ENCODE peak calls at places on chromosome 18, in eight cellular contexts. Y, D, R, T, V, P, L and E are unnamed samples.

GRCh38 chr18:10398571-10398970 is 55.9 kb upstream of the APCDD1 start:
- DNase-seq in L (no peak), R (no peak), P (no peak), Y (no peak), V (no peak), D (no peak), T (no peak), E (no peak)

GRCh38 chr18:65439184-65439583 is 311.6 kb upstream of the CDH7 start:
- DNase-seq in Y (no peak), P (no peak), D (no peak), T (no peak), V (peak; percentile 40), R (no peak), L (no peak), E (no peak)

GRCh38 chr18:77099501-77100370 is 32.8 kb downstream of the MBP start:
- DNase-seq in V (no peak), R (no peak), D (no peak), P (no peak), Y (no peak), T (no peak), L (peak; percentile 65), E (no peak)

GRCh38 chr18:61998957-61999356 is 106.2 kb upstream of the RNF152 start:
- DNase-seq in T (no peak), L (no peak), Y (no peak), R (peak; percentile 94), P (peak; percentile 95), D (no peak), V (no peak), E (no peak)

GRCh38 chr18:5431836-5432575 is 111.8 kb downstream of the EPB41L3 start:
- DNase-seq in Y (no peak), T (no peak), D (no peak), P (peak; percentile 43), V (no peak), L (no peak), R (no peak), E (no peak)

GRCh38 chr18:49560277-49561126 is 1.4 kb upstream of the LIPG start:
- DNase-seq in L (no peak), D (peak; percentile 47), Y (no peak), P (peak; percentile 23), V (peak; percentile 64), R (no peak), T (no peak), E (no peak)

GRCh38 chr18:43847164-43848091 is 570.1 kb upstream of the SYT4 start:
- DNase-seq in D (no peak), P (peak; percentile 33), L (no peak), T (no peak), R (peak; percentile 22), V (no peak), Y (no peak), E (no peak)

GRCh38 chr18:321839-322467 is 54.1 kb upstream of the THOC1 start:
- DNase-seq in T (no peak), P (peak; percentile 20), Y (no peak), D (no peak), V (no peak), R (peak; percentile 2), L (no peak), E (no peak)

GRCh38 chr18:35822431-35822830 is 150.0 kb upstream of the RMP24 start:
- DNase-seq in P (no peak), T (no peak), V (no peak), L (no peak), Y (no peak), D (no peak), R (no peak), E (no peak)

GRCh38 chr18:13531681-13532325 is 194.6 kb downstream of the FAM210A start:
- DNase-seq in V (no peak), L (no peak), T (no peak), P (no peak), D (no peak), R (no peak), Y (no peak), E (no peak)

GRCh38 chr18:30086351-30086750 is 956.2 kb downstream of the DSC3 start:
- DNase-seq in T (no peak), P (no peak), L (no peak), D (no peak), V (no peak), R (no peak), Y (no peak), E (peak; percentile 60)

GRCh38 chr18:38790303-38790702 is 1224.7 kb upstream of the CELF4 start:
- DNase-seq in V (no peak), L (no peak), R (no peak), T (no peak), Y (no peak), P (no peak), D (peak; percentile 32), E (peak; percentile 16)

GRCh38 chr18:59729781-59730180 is 32.6 kb upstream of the CCBE1 start:
- DNase-seq in L (no peak), R (no peak), D (no peak), Y (no peak), P (no peak), V (no peak), T (no peak), E (no peak)

GRCh38 chr18:389658-390357 is 110.7 kb downstream of the COLEC12 start:
- DNase-seq in L (no peak), D (peak; percentile 36), R (peak; percentile 22), P (no peak), Y (peak; percentile 11), T (no peak), V (no peak), E (peak; percentile 47)

GRCh38 chr18:51537487-51537886 is 340.0 kb upstream of the MEX3C start:
- DNase-seq in D (peak; percentile 78), R (no peak), P (no peak), T (no peak), L (peak; percentile 45), V (peak; percentile 82), Y (peak; percentile 2), E (peak; percentile 91)

GRCh38 chr18:47263197-47263827 is 11.9 kb upstream of the SKOR2 start:
- DNase-seq in D (peak; percentile 80), L (no peak), R (no peak), T (peak; percentile 8), V (no peak), Y (no peak), P (no peak), E (no peak)

GRCh38 chr18:34493099-34493544 is 217.0 kb upstream of the DTNA start:
- DNase-seq in Y (no peak), V (peak; percentile 87), P (peak; percentile 87), T (no peak), L (no peak), R (peak; percentile 58), D (peak; percentile 81), E (peak; percentile 82)

GRCh38 chr18:68148862-68149261 is 566.0 kb downstream of the TMX3 start:
- DNase-seq in Y (no peak), V (no peak), R (no peak), L (no peak), D (peak; percentile 29), T (no peak), P (no peak), E (peak; percentile 31)

GRCh38 chr18:46893360-46893759 is 23.9 kb downstream of the PIAS2 start:
- DNase-seq in R (no peak), L (no peak), T (no peak), D (no peak), P (no peak), V (no peak), Y (no peak), E (no peak)

GRCh38 chr18:45456076-45457066 is 158.9 kb upstream of the SLC14A2 start:
- DNase-seq in L (peak; percentile 56), V (no peak), D (no peak), Y (no peak), T (no peak), R (no peak), P (no peak), E (no peak)

GRCh38 chr18:59783138-59783537 is 85.9 kb upstream of the CCBE1 start:
- DNase-seq in D (peak; percentile 56), P (peak; percentile 30), L (peak; percentile 51), V (peak; percentile 64), R (peak; percentile 74), T (no peak), Y (peak; percentile 9), E (peak; percentile 45)

GRCh38 chr18:57630759-57631660 is 9.4 kb upstream of the NARS1 start:
- DNase-seq in V (no peak), D (no peak), T (no peak), L (peak; percentile 76), P (no peak), Y (peak; percentile 44), R (no peak), E (no peak)

GRCh38 chr18:59143441-59143840 is 3.8 kb downstream of the SEC11C start:
- DNase-seq in D (no peak), P (no peak), Y (no peak), T (no peak), R (peak; percentile 41), L (no peak), V (no peak), E (peak; percentile 63)

GRCh38 chr18:54622084-54622483 is 31.0 kb downstream of the DYNAP start:
- DNase-seq in T (no peak), Y (no peak), L (no peak), P (no peak), V (no peak), R (no peak), D (no peak), E (no peak)
- TF ChIP-seq CTCF in T (no peak), Y (no peak), L (no peak), P (no peak), V (no peak), R (peak; percentile 30), D (peak; percentile 39), E (no peak)

DNA sequence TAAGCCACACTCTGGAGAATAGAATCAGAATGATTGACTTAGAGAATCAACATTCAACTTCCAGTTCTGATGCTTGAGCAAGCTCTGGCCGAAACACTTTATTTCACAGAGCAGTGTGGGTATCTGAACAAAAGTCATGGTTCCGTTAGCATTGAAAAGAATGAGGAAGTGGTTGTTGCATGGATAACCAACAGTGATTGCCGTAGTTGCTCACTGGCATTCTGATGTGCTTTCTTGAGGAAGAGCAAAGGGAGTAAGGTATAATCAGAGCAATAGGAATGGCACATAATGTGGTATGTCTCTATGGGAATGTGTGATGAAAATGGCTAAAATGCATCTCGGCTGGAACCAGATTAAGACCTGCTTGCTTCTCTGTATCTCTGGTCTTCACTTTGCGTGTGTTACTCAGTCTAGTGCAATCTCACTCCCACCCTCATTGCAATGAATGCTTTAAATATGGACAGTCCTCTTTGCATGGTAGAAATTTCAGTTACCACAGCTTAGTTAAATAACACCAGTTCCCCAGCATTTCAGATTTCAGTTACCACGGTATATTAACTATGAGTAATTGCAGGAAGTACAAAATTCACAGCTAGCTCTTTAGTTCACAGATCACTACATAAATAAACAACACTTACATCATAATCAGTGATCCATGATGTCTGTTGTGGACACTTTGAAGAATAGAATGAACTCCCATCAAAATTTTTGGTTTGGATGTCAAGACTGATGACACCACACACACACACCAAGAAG is 7.8 kb upstream of the RAB12 start:
- DNase-seq in V (no peak), Y (peak; percentile 87), R (no peak), D (no peak), L (peak; percentile 52), T (no peak), P (no peak), E (no peak)
- H2AFZ ChIP-seq in V (no peak overlapping the region), Y (peak overlapping the region; percentile 78), R (no peak overlapping the region), D (no peak overlapping the region), L (peak overlapping the region; percentile 96), T (no peak overlapping the region), P (no peak overlapping the region), E (no peak overlapping the region)

GRCh38 chr18:11658019-11658418 is 31.0 kb upstream of the GNAL start:
- DNase-seq in P (no peak), R (no peak), D (no peak), T (no peak), V (no peak), Y (no peak), L (no peak), E (no peak)
- TF ChIP-seq CTCF in P (no peak), R (no peak), D (no peak), T (no peak), V (no peak), Y (no peak), L (no peak), E (no peak)

GRCh38 chr18:22536558-22536957 is 118.8 kb upstream of the CTAGE1 start:
- DNase-seq in V (no peak), Y (no peak), P (no peak), L (no peak), T (peak; percentile 33), R (no peak), D (no peak), E (no peak)
- H2AFZ ChIP-seq in V (no peak overlapping the region), Y (no peak overlapping the region), P (peak overlapping the region; percentile 35), L (no peak overlapping the region), T (peak overlapping the region; percentile 82), R (no peak overlapping the region), D (no peak overlapping the region), E (no peak overlapping the region)